ENCODE peak calls at places on chromosomes 3 and 15, in nine cellular contexts. N is ovary; F is IMR-90; X is HepG2; I is CD8-positive, alpha-beta T cell; V is progenitor cell of endocrine pancreas; D is GM12865; K is endothelial cell; C is body of pancreas. Z is an unnamed sample.

GRCh38 chr15:31047437-31047836 is 54.1 kb downstream of the TRPM1 start:
- DNase-seq in N (no peak), F (no peak), X (no peak), I (no peak), V (no peak), D (no peak), K (no peak), C (no peak), Z (no peak)

GRCh38 chr3:129973853-129974252 is 667 bp upstream of the TRH start:
- DNase-seq in N (no peak), F (no peak), X (no peak), I (no peak), V (no peak), D (no peak), K (no peak), C (no peak), Z (no peak)

GRCh38 chr3:155362808-155363689 is 69.6 kb upstream of the STRIT1 start:
- DNase-seq in N (no peak), F (no peak), X (no peak), I (no peak), V (no peak), D (no peak), K (no peak), C (no peak), Z (no peak)

GRCh38 chr3:25156526-25157075 is 271.5 kb upstream of the RARB start:
- DNase-seq in N (no peak), F (peak; percentile 18), X (no peak), I (no peak), V (no peak), D (no peak), K (no peak), C (no peak), Z (no peak)

GRCh38 chr3:167940241-167940640 is 155.5 kb downstream of the GOLIM4 start:
- DNase-seq in N (no peak), F (no peak), X (no peak), I (no peak), V (no peak), D (no peak), K (no peak), C (no peak), Z (no peak)

GRCh38 chr3:172607305-172608121 is 84.3 kb upstream of the TNFSF10 start:
- DNase-seq in N (no peak), F (peak; percentile 92), X (no peak), I (no peak), V (no peak), D (peak; percentile 59), K (no peak), C (no peak), Z (peak; percentile 20)

GRCh38 chr15:97959738-97960363 is 652 bp upstream of the ARRDC4 start:
- DNase-seq in N (no peak), F (no peak), X (no peak), I (no peak), V (no peak), D (no peak), K (no peak), C (no peak), Z (no peak)

GRCh38 chr15:61660579-61660978 is 399.7 kb downstream of the VPS13C start:
- DNase-seq in N (no peak), F (peak; percentile 7), X (no peak), I (no peak), V (no peak), D (no peak), K (no peak), C (no peak), Z (no peak)

GRCh38 chr3:23877324-23877980 is 39.3 kb downstream of the NKIRAS1 start:
- DNase-seq in N (no peak), F (peak; percentile 81), X (peak; percentile 25), I (no peak), V (no peak), D (no peak), K (no peak), C (no peak), Z (no peak)

GRCh38 chr3:138479355-138479964 is 45.0 kb downstream of the ESYT3 start:
- DNase-seq in N (no peak), F (peak; percentile 46), X (peak; percentile 50), I (no peak), V (no peak), D (peak; percentile 57), K (peak; percentile 70), C (peak; percentile 60), Z (peak; percentile 60)

GRCh38 chr3:151166161-151166560 is 36.9 kb downstream of the GPR171 start:
- DNase-seq in N (no peak), F (peak; percentile 5), X (peak; percentile 15), I (no peak), V (no peak), D (no peak), K (no peak), C (no peak), Z (no peak)
- TF ChIP-seq CTCF in N (no peak), F (peak; percentile 32), X (peak; percentile 56), I (peak; percentile 22), V (peak; percentile 10), D (peak; percentile 12), K (peak; percentile 44), C (no peak), Z (no peak)

DNA sequence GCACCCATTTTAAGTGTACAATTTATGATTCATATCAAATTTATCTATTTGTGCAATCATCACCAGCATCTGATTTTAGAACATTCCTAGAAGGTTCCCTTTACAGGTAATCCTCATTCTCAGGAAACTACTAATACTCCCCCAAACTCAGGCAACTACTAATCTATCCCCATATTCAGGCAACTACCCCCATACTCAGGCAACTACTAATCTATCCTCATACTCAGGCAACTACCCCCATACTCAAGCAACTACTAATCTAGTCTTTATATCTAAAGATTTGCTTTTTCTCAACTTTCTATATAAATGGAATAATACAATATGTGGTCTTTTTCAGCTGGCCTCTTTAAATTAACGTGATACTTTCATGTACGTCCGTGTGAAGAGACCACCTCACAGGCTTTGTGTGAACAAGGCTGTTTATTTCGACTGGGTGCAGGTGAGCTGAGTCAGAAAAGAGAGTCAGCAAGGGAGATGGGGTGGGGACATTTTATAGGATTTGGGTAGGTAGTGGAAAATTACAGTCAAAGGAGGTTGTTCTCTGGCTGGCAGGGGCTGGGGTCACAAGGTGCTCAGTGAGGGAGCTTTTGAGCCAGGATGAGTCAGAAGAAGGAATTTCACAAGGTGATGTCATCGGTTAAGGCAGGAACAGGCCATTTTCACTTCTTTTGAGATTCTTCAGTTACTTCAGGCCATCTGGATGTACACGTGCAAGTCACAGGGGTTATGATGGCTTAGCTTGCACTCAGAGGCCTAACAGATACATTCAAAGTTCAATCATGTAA is 1444.5 kb upstream of the CADM2 start:
- DNase-seq in N (no peak), F (no peak), X (no peak), I (no peak), V (no peak), D (no peak), K (no peak), C (no peak), Z (no peak)
- TF ChIP-seq CTCF in N (no peak), F (no peak), X (no peak), I (no peak), V (no peak), D (no peak), K (no peak), C (no peak), Z (no peak)

DNA sequence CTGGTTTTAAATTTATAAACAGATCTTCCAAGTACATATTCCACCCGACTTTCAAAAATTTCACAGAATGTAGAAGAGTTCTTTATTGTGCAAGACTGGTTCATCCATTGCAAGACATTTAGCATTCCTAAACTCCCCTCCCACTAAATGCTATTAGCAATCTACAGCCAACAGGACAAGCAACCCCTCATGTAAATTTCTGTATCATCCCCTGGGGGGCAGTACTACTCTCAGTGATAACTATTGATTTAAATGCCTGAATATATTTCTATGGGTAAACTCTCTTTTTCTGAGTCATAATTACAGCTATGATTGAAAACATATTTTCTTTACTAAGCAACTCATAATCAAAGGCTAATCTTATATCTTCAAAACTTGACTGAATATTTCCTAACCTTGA is 10.7 kb upstream of the SLC15A2 start:
- DNase-seq in N (no peak), F (peak; percentile 8), X (peak; percentile 35), I (no peak), V (no peak), D (peak; percentile 28), K (no peak), C (no peak), Z (peak; percentile 5)
- TF ChIP-seq CTCF in N (no peak), F (peak; percentile 33), X (peak; percentile 41), I (peak; percentile 27), V (peak; percentile 34), D (peak; percentile 29), K (peak; percentile 65), C (peak; percentile 51), Z (no peak)

GRCh38 chr15:58854598-58854997 is 78.9 kb downstream of the SLTM start:
- DNase-seq in N (no peak), F (peak; percentile 12), X (no peak), I (no peak), V (no peak), D (no peak), K (no peak), C (no peak), Z (no peak)

GRCh38 chr15:58856090-58856489 is 77.4 kb downstream of the SLTM start:
- DNase-seq in N (no peak), F (peak; percentile 70), X (no peak), I (no peak), V (no peak), D (no peak), K (no peak), C (no peak), Z (no peak)

DNA sequence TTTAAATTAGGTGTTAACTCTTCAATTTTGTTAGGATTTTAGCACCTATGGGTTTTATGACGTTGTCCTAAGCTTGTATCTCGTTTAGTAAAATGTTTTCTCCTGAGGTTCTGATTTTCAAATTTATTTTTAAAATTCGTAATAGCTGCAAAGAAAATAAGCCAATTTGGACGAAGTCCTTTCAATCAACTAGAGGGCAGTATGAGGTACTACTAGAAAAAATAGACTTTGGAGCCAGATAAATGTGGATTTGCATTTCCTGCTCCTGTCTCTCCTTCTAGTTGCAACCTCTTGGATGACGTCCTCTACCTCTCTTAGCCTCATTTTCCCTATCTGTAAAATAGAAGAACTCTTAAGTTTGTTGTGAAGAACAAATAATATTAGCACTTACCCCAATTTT is 81.1 kb downstream of the SLTM start:
- DNase-seq in N (no peak), F (no peak), X (peak; percentile 42), I (no peak), V (no peak), D (no peak), K (no peak), C (no peak), Z (no peak)
- TF ChIP-seq CTCF in N (no peak), F (no peak), X (peak; percentile 29), I (no peak), V (peak; percentile 29), D (no peak), K (peak; percentile 48), C (no peak), Z (no peak)